ENCODE peak calls at places on chromosomes 11 and 22, in seven cellular contexts. I, B, K, N, D, A and H are unnamed samples.

GRCh38 chr11:122491486-122491885 is 164.0 kb upstream of the UBASH3B start:
- ATAC-seq in K (no peak), D (no peak), I (no peak), N (no peak), B (no peak), A (peak), H (peak)

GRCh38 chr11:38089728-38090127 is 1491.7 kb upstream of the RAG2 start:
- ATAC-seq in D (no peak), K (no peak), I (no peak), N (no peak), B (no peak), A (no peak), H (no peak)

GRCh38 chr11:59000007-59000406 is 60.7 kb downstream of the GLYATL1 start:
- ATAC-seq in N (no peak), A (no peak), B (no peak), D (no peak), I (no peak), K (no peak), H (no peak)

GRCh38 chr11:16909375-16910035 is 104.7 kb downstream of the PLEKHA7 start:
- ATAC-seq in B (no peak), A (no peak), D (no peak), N (no peak), I (no peak), K (no peak), H (no peak)

GRCh38 chr11:128235958-128236357 is 351.4 kb downstream of the ETS1 start:
- ATAC-seq in B (no peak), A (no peak), K (no peak), I (no peak), D (no peak), N (no peak), H (peak)

GRCh38 chr11:43243901-43244300 is 67.9 kb upstream of the API5 start:
- ATAC-seq in K (no peak), D (no peak), I (no peak), N (no peak), B (no peak), A (no peak), H (no peak)

GRCh38 chr22:44068422-44069191 is 44.5 kb downstream of the PARVB start:
- ATAC-seq in B (peak), I (peak), N (no peak), D (peak), K (no peak), A (peak), H (no peak)

GRCh38 chr11:116613201-116613910 is 159.4 kb downstream of the BUD13 start:
- ATAC-seq in A (no peak), D (no peak), B (no peak), I (no peak), N (no peak), K (no peak), H (no peak)

GRCh38 chr11:85821636-85822035 is 10.7 kb upstream of the SYTL2 start:
- ATAC-seq in I (no peak), K (no peak), B (no peak), N (no peak), A (no peak), D (no peak), H (peak)

GRCh38 chr11:65083134-65083833 is 556 bp downstream of the CDCA5 start:
- ATAC-seq in I (no peak), B (no peak), D (no peak), A (no peak), N (no peak), K (no peak), H (no peak)

GRCh38 chr11:66242085-66242765 is 26.2 kb upstream of the RAB1B start:
- ATAC-seq in N (no peak), I (no peak), B (no peak), A (peak), K (no peak), D (no peak), H (no peak)